ENCODE peak calls at places on chromosomes 3 and 15, in seven cellular contexts. One of them, this sample, is unnamed.

GRCh38 chr3:37962906-37963486 is 27.6 kb upstream of the VILL start:
- DNase-seq in COR-L47: no peak
- DNase-seq in astrocyte: no peak
- DNase-seq in caudate nucleus: no peak
- DNase-seq in M059J: no peak
- DNase-seq in spleen: no peak
- DNase-seq in foreskin melanocyte: no peak
- DNase-seq in this sample: peak

GRCh38 chr3:139338405-139338804 is 5.4 kb upstream of the MRPS22 start:
- DNase-seq in COR-L47: no peak
- DNase-seq in astrocyte: no peak
- DNase-seq in caudate nucleus: no peak
- DNase-seq in M059J: no peak
- DNase-seq in spleen: no peak
- DNase-seq in foreskin melanocyte: no peak
- DNase-seq in this sample: no peak

GRCh38 chr3:159158213-159158612 is 356.4 kb downstream of the MFSD1 start:
- DNase-seq in COR-L47: peak
- DNase-seq in astrocyte: no peak
- DNase-seq in caudate nucleus: no peak
- DNase-seq in M059J: peak
- DNase-seq in spleen: no peak
- DNase-seq in foreskin melanocyte: no peak
- DNase-seq in this sample: peak

GRCh38 chr15:91049378-91050127 is 27.2 kb upstream of the VPS33B start:
- DNase-seq in COR-L47: peak
- DNase-seq in astrocyte: peak
- DNase-seq in caudate nucleus: peak
- DNase-seq in M059J: peak
- DNase-seq in spleen: no peak
- DNase-seq in foreskin melanocyte: peak
- DNase-seq in this sample: peak

GRCh38 chr3:132788299-132788698 is 66.1 kb upstream of the NPHP3 start:
- DNase-seq in COR-L47: peak
- DNase-seq in astrocyte: peak
- DNase-seq in caudate nucleus: no peak
- DNase-seq in M059J: peak
- DNase-seq in spleen: no peak
- DNase-seq in foreskin melanocyte: peak
- DNase-seq in this sample: peak

GRCh38 chr15:43625086-43625485 is 6.5 kb upstream of the STRC start:
- DNase-seq in COR-L47: no peak
- DNase-seq in astrocyte: no peak
- DNase-seq in caudate nucleus: no peak
- DNase-seq in M059J: no peak
- DNase-seq in spleen: no peak
- DNase-seq in foreskin melanocyte: no peak
- DNase-seq in this sample: peak

GRCh38 chr3:195106418-195106906 is 164.5 kb downstream of the XXYLT1 start:
- DNase-seq in COR-L47: peak
- DNase-seq in astrocyte: peak
- DNase-seq in caudate nucleus: no peak
- DNase-seq in M059J: peak
- DNase-seq in spleen: peak
- DNase-seq in foreskin melanocyte: peak
- DNase-seq in this sample: peak

GRCh38 chr15:63348392-63348791 is 33.3 kb downstream of the CA12 start:
- DNase-seq in COR-L47: peak
- DNase-seq in astrocyte: peak
- DNase-seq in caudate nucleus: peak
- DNase-seq in M059J: peak
- DNase-seq in spleen: peak
- DNase-seq in foreskin melanocyte: peak
- DNase-seq in this sample: peak

GRCh38 chr15:71275098-71275497 is 159.8 kb downstream of the THSD4 start:
- DNase-seq in COR-L47: no peak
- DNase-seq in astrocyte: peak
- DNase-seq in caudate nucleus: no peak
- DNase-seq in M059J: peak
- DNase-seq in spleen: no peak
- DNase-seq in foreskin melanocyte: peak
- DNase-seq in this sample: peak

GRCh38 chr3:56321383-56321782 is 146.9 kb downstream of the ERC2 start:
- DNase-seq in COR-L47: no peak
- DNase-seq in astrocyte: no peak
- DNase-seq in caudate nucleus: no peak
- DNase-seq in M059J: no peak
- DNase-seq in spleen: no peak
- DNase-seq in foreskin melanocyte: no peak
- DNase-seq in this sample: no peak

GRCh38 chr3:17730318-17730967 is 12.0 kb downstream of the TBC1D5 start:
- DNase-seq in COR-L47: peak
- DNase-seq in astrocyte: peak
- DNase-seq in caudate nucleus: no peak
- DNase-seq in M059J: peak
- DNase-seq in spleen: no peak
- DNase-seq in foreskin melanocyte: no peak
- DNase-seq in this sample: peak

GRCh38 chr15:94231728-94232086 is 346 bp downstream of the MCTP2 start:
- DNase-seq in COR-L47: no peak
- DNase-seq in astrocyte: no peak
- DNase-seq in caudate nucleus: no peak
- DNase-seq in M059J: no peak
- DNase-seq in spleen: no peak
- DNase-seq in foreskin melanocyte: no peak
- DNase-seq in this sample: no peak

GRCh38 chr3:111076732-111077131 is 5.1 kb downstream of the NECTIN3 start:
- DNase-seq in COR-L47: no peak
- DNase-seq in astrocyte: no peak
- DNase-seq in caudate nucleus: no peak
- DNase-seq in M059J: no peak
- DNase-seq in spleen: no peak
- DNase-seq in foreskin melanocyte: no peak
- DNase-seq in this sample: no peak